ENCODE peak calls at places on chromosomes 5 and 9, in six cellular contexts. O is HepG2, J is prostate gland, N is K562, G is HL-60, X is HCT116. Z is an unnamed sample.
A peak's percentile ranks its signal among the peaks of the same experiment; 100 is the strongest.

GRCh38 chr5:134626369-134627014 is 6.1 kb downstream of the SAR1B start:
- DNase-seq in O (peak; percentile 57), J (no peak), N (no peak), G (no peak), X (no peak), Z (no peak)

GRCh38 chr5:59744531-59744992 is 149.0 kb downstream of the PDE4D start:
- DNase-seq in O (no peak), J (no peak), N (no peak), G (no peak), X (no peak), Z (no peak)

GRCh38 chr5:153985498-153985897 is 53.2 kb downstream of the FAM114A2 start:
- DNase-seq in O (no peak), J (no peak), N (no peak), G (no peak), X (no peak), Z (no peak)

GRCh38 chr9:125409637-125410521 is 148.3 kb downstream of the GAPVD1 start:
- DNase-seq in O (peak; percentile 48), J (no peak), N (peak; percentile 91), G (peak; percentile 59), X (peak; percentile 98), Z (no peak)

GRCh38 chr5:75463726-75464125 is 47.7 kb downstream of the CERT1 start:
- DNase-seq in O (no peak), J (no peak), N (no peak), G (no peak), X (no peak), Z (no peak)

GRCh38 chr5:172051643-172052362 is 45.4 kb upstream of the FBXW11 start:
- DNase-seq in O (no peak), J (no peak), N (peak; percentile 45), G (no peak), X (no peak), Z (no peak)

GRCh38 chr9:133604856-133605255 is 4.3 kb downstream of the FAM163B start:
- DNase-seq in O (no peak), J (no peak), N (no peak), G (no peak), X (no peak), Z (no peak)

GRCh38 chr5:92409131-92409530 is 1026.0 kb upstream of the ARRDC3 start:
- DNase-seq in O (no peak), J (no peak), N (no peak), G (no peak), X (no peak), Z (no peak)

GRCh38 chr9:120902824-120903608 is 23.6 kb downstream of the TRAF1 start:
- DNase-seq in O (no peak), J (no peak), N (no peak), G (no peak), X (no peak), Z (no peak)

GRCh38 chr5:177370488-177371119 is 12.9 kb downstream of the RGS14 start:
- DNase-seq in O (peak; percentile 94), J (peak; percentile 87), N (peak; percentile 97), G (no peak), X (peak; percentile 94), Z (peak; percentile 81)

GRCh38 chr5:98205691-98206461 is 567.6 kb upstream of the RGMB start:
- DNase-seq in O (no peak), J (no peak), N (no peak), G (no peak), X (no peak), Z (no peak)

GRCh38 chr5:72855821-72856220 is 39.4 kb downstream of the TNPO1 start:
- DNase-seq in O (no peak), J (no peak), N (no peak), G (no peak), X (no peak), Z (no peak)

GRCh38 chr5:72849546-72849945 is 33.1 kb downstream of the TNPO1 start:
- DNase-seq in O (no peak), J (no peak), N (no peak), G (no peak), X (no peak), Z (no peak)

GRCh38 chr5:72850113-72850512 is 33.7 kb downstream of the TNPO1 start:
- DNase-seq in O (no peak), J (no peak), N (no peak), G (no peak), X (no peak), Z (no peak)

GRCh38 chr5:72854419-72854818 is 38.0 kb downstream of the TNPO1 start:
- DNase-seq in O (no peak), J (no peak), N (no peak), G (no peak), X (no peak), Z (no peak)

GRCh38 chr5:72852356-72852755 is 35.9 kb downstream of the TNPO1 start:
- DNase-seq in O (no peak), J (no peak), N (no peak), G (no peak), X (no peak), Z (no peak)
- TF ChIP-seq POLR2AphosphoS5 in O (no peak), J (no peak), N (no peak), G (no peak), X (no peak), Z (no peak)

DNA sequence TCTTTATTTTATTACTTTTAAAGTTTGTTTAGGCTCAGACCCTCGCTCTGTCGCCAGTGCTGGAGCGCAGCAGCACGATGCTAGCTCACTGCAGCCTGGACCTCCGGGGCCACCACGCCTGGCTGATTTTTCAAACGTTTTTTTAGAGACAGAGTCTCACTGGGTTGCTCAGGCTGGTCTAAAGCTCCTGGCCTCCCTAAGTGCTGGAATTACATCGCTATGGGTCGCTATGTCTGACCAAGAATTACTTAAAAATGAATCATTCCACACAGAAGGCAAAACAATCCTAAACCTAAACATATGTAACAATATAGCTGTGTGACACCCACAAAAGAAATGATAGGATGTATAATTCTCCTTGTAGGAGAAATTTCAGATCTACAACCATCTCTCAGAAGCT is 86.9 kb upstream of the SIMC1 start:
- DNase-seq in O (no peak), J (no peak), N (no peak), G (no peak), X (no peak), Z (no peak)
- TF ChIP-seq POLR2AphosphoS5 in O (no peak), J (no peak), N (no peak), G (no peak), X (no peak), Z (no peak)

GRCh38 chr9:124008855-124009834 is 2.4 kb upstream of the LHX2 start:
- DNase-seq in O (no peak), J (no peak), N (no peak), G (no peak), X (no peak), Z (no peak)

GRCh38 chr9:124006448-124007156 is 5.0 kb upstream of the LHX2 start:
- DNase-seq in O (no peak), J (no peak), N (no peak), G (peak; percentile 36), X (no peak), Z (no peak)

GRCh38 chr9:124008307-124008854 is 3.2 kb upstream of the LHX2 start:
- DNase-seq in O (no peak), J (no peak), N (no peak), G (no peak), X (peak; percentile 10), Z (no peak)

GRCh38 chr9:124007157-124007460 is 4.5 kb upstream of the LHX2 start:
- DNase-seq in O (no peak), J (no peak), N (no peak), G (no peak), X (no peak), Z (no peak)

GRCh38 chr9:124007468-124008306 is 3.9 kb upstream of the LHX2 start:
- DNase-seq in O (no peak), J (no peak), N (no peak), G (no peak), X (no peak), Z (no peak)
- TF ChIP-seq POLR2AphosphoS5 in O (no peak), J (no peak), N (no peak), G (no peak), X (no peak), Z (no peak)

GRCh38 chr5:116032991-116033390 is 719 bp downstream of the ARL14EPL start:
- DNase-seq in O (no peak), J (no peak), N (no peak), G (no peak), X (no peak), Z (no peak)

GRCh38 chr5:116035123-116035522 is 2.9 kb downstream of the ARL14EPL start:
- DNase-seq in O (no peak), J (no peak), N (no peak), G (no peak), X (no peak), Z (no peak)

GRCh38 chr5:116037236-116037822 is 5.1 kb downstream of the ARL14EPL start:
- DNase-seq in O (no peak), J (no peak), N (no peak), G (no peak), X (peak; percentile 57), Z (no peak)

GRCh38 chr5:116032094-116032517 is at the start of gene ARL14EPL:
- DNase-seq in O (peak; percentile 47), J (no peak), N (peak; percentile 67), G (peak; percentile 49), X (peak; percentile 99), Z (no peak)
- TF ChIP-seq POLR2AphosphoS5 in O (no peak), J (no peak), N (no peak), G (no peak), X (peak; percentile 78), Z (no peak)

DNA sequence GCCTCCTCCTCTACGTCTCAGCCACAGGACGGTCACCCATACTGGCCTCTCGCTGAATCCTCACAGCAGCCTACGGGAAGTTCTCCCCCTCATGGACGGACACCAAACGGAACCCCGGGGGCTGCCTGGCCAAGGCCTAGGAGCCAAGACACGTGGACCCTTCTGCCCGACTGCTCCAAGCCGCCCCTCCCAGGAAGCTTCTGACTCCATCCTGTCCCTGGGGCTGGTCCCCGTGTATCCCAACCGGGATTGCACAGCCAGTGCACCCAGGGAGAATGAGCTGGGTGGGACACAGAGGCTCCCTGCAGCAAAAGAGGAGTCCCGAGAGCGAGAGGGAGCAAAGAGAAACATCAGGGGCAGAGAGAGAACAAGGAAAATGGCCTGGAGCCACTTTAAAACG is 3.2 kb downstream of the FAM78A start:
- DNase-seq in O (no peak), J (no peak), N (peak; percentile 96), G (peak; percentile 71), X (no peak), Z (no peak)
- TF ChIP-seq POLR2AphosphoS5 in O (no peak), J (no peak), N (no peak), G (no peak), X (no peak), Z (no peak)

GRCh38 chr5:149434162-149435014 is 55.3 kb upstream of the IL17B start:
- DNase-seq in O (no peak), J (peak; percentile 56), N (peak; percentile 76), G (peak; percentile 54), X (no peak), Z (no peak)
- TF ChIP-seq POLR2AphosphoS5 in O (no peak), J (peak; percentile 15), N (no peak), G (no peak), X (no peak), Z (no peak)

GRCh38 chr5:149383399-149383798 is 4.3 kb upstream of the IL17B start:
- DNase-seq in O (no peak), J (no peak), N (no peak), G (no peak), X (no peak), Z (no peak)
- TF ChIP-seq POLR2AphosphoS5 in O (no peak), J (peak; percentile 42), N (no peak), G (no peak), X (no peak), Z (no peak)

GRCh38 chr5:167578977-167579700 is 712.3 kb upstream of the WWC1 start:
- DNase-seq in O (no peak), J (no peak), N (no peak), G (no peak), X (no peak), Z (no peak)
- TF ChIP-seq POLR2AphosphoS5 in O (no peak), J (no peak), N (no peak), G (no peak), X (no peak), Z (no peak)

Z was measured in suprapubic skin.